ENCODE peak calls at places on chromosomes 7 and 10, in seven cellular contexts. W, O, T, K, A, L and C are unnamed samples.
A peak's percentile ranks its signal among the peaks of the same experiment; 100 is the strongest.

GRCh38 chr7:85130702-85131101 is 56.2 kb downstream of the SEMA3D start:
- DNase-seq in O (no peak), A (no peak), T (no peak), W (no peak), L (no peak), K (no peak), C (no peak)

GRCh38 chr7:93374345-93374940 is 142.3 kb downstream of the VPS50 start:
- DNase-seq in K (peak; percentile 17), A (peak; percentile 67), W (no peak), T (peak; percentile 39), O (no peak), L (peak; percentile 46), C (peak; percentile 3)

GRCh38 chr7:149774237-149775175 is 1.1 kb upstream of the ZNF467 start:
- DNase-seq in L (no peak), T (no peak), W (peak; percentile 59), K (no peak), A (peak; percentile 81), O (no peak), C (no peak)

GRCh38 chr10:46537309-46537708 is 19.1 kb downstream of the GPRIN2 start:
- DNase-seq in L (no peak), W (no peak), K (no peak), O (no peak), A (peak; percentile 85), T (no peak), C (peak; percentile 96)

GRCh38 chr7:134419085-134419484 is 39.8 kb downstream of the AKR1B1 start:
- DNase-seq in T (no peak), O (no peak), L (no peak), A (no peak), K (no peak), W (no peak), C (no peak)

GRCh38 chr7:37201003-37201875 is 247.4 kb downstream of the ELMO1 start:
- DNase-seq in K (peak; percentile 70), T (peak; percentile 68), W (peak; percentile 85), O (peak; percentile 88), L (peak; percentile 82), A (peak; percentile 84), C (peak; percentile 90)

GRCh38 chr10:87863102-87863943 is at the start of the genes KLLN and PTEN:
- DNase-seq in W (peak; percentile 89), L (peak; percentile 93), K (peak; percentile 93), T (peak; percentile 91), O (peak; percentile 90), A (peak; percentile 95), C (peak; percentile 87)

GRCh38 chr10:3220853-3221252 is 48.3 kb upstream of the PITRM1 start:
- DNase-seq in T (peak; percentile 88), W (no peak), A (no peak), O (no peak), K (no peak), L (peak; percentile 44), C (no peak)

GRCh38 chr7:107946451-107946850 is 55.5 kb downstream of the DLD start:
- DNase-seq in K (no peak), T (peak; percentile 47), L (no peak), A (no peak), W (no peak), O (no peak), C (peak; percentile 46)

GRCh38 chr10:29853913-29854312 is 205.5 kb downstream of the JCAD start:
- DNase-seq in K (no peak), W (no peak), L (no peak), T (no peak), A (no peak), O (no peak), C (no peak)

GRCh38 chr10:35194471-35194870 is 67.8 kb downstream of the CREM start:
- DNase-seq in K (no peak), L (no peak), T (peak; percentile 34), A (no peak), O (no peak), W (no peak), C (no peak)

GRCh38 chr7:41027428-41028115 is 675.3 kb downstream of the INHBA start:
- DNase-seq in A (peak; percentile 19), T (peak; percentile 98), W (no peak), L (peak; percentile 95), O (no peak), K (no peak), C (peak; percentile 90)

GRCh38 chr10:209357-209756 is 74.1 kb downstream of the ZMYND11 start:
- DNase-seq in T (peak; percentile 37), W (no peak), A (peak; percentile 8), O (no peak), K (no peak), L (no peak), C (peak; percentile 23)

GRCh38 chr7:142384508-142384922 is 126.7 kb upstream of the PRSS58 start:
- DNase-seq in K (no peak), O (no peak), A (no peak), T (peak; percentile 43), L (peak; percentile 71), W (no peak), C (peak; percentile 5)

GRCh38 chr7:107846324-107846723 is 43.3 kb upstream of the SLC26A3 start:
- DNase-seq in K (no peak), W (no peak), O (no peak), A (no peak), T (no peak), L (no peak), C (no peak)

GRCh38 chr10:100623541-100623940 is 87.8 kb downstream of the HIF1AN start:
- DNase-seq in T (no peak), W (no peak), O (no peak), A (no peak), K (no peak), L (no peak), C (no peak)

GRCh38 chr10:100624298-100624697 is 88.6 kb downstream of the HIF1AN start:
- DNase-seq in T (no peak), O (no peak), A (no peak), K (no peak), W (no peak), L (no peak), C (no peak)

GRCh38 chr10:100621360-100622205 is 85.8 kb downstream of the HIF1AN start:
- DNase-seq in L (no peak), T (peak; percentile 7), O (no peak), W (no peak), A (no peak), K (no peak), C (no peak)

GRCh38 chr10:100631192-100631591 is 95.4 kb downstream of the HIF1AN start:
- DNase-seq in O (no peak), K (no peak), T (no peak), A (no peak), L (no peak), W (no peak), C (no peak)

DNA sequence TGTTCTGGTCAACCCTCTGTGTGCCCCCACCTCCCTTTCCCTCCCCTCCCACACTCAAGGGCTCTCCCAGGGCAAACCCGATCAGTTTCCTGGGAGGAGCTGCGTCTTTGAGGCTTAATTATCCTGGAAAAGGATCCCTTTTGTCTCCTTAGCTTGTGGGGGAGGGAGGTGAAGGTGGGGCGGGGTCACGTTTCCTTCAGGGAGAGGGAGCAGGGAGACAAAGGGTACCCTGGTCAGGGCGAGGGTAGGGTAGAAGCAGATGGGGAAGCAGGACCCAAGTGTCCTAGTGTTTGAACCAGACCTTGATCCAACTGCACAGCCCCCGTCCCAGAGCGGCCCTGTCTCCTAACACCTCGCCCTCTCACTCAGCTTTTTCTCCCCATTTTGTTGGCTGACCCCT is 90.1 kb downstream of the HIF1AN start:
- DNase-seq in O (no peak), W (peak; percentile 72), A (peak; percentile 54), T (no peak), L (no peak), K (peak; percentile 32), C (no peak)
- H3K4me2 ChIP-seq in O (peak overlapping the region; percentile 66), W (peak overlapping the region; percentile 7), A (peak overlapping the region; percentile 17), T (no peak overlapping the region), L (no peak overlapping the region), K (no peak overlapping the region), C (no peak overlapping the region)

DNA sequence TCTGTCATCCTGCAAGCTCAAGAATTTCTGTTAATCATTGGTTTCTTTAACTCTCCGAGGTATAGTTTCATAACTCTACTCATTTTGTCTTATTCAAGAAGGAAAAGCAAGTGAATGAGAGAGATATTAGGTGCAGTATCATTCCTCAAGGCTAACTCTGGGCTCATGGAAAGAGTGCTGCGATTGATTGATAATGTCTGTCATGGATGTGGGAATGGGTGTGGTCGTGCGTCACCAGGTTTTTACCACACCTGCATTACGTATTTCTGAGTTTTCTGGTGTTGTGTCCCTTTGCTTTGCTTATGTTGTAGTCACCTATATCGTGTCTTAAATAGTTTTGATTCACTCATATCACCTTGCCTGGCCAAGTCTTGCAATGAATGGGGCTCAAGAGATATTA is 44.9 kb upstream of the ZNF438 start:
- DNase-seq in T (no peak), L (no peak), K (no peak), W (no peak), A (no peak), O (no peak), C (no peak)
- H3K18ac ChIP-seq in T (peak overlapping the region; percentile 65), L (no peak overlapping the region), K (no peak overlapping the region), W (no peak overlapping the region), A (no peak overlapping the region), O (no peak overlapping the region), C (no peak overlapping the region)

GRCh38 chr7:20393021-20394015 is 62.6 kb downstream of the ITGB8 start:
- DNase-seq in W (no peak), O (no peak), K (no peak), A (no peak), T (no peak), L (no peak), C (no peak)
- H3K4me2 ChIP-seq in W (no peak overlapping the region), O (no peak overlapping the region), K (no peak overlapping the region), A (no peak overlapping the region), T (no peak overlapping the region), L (peak overlapping the region; percentile 6), C (no peak overlapping the region)

GRCh38 chr10:59668081-59668480 is 41.6 kb downstream of the SLC16A9 start:
- DNase-seq in L (peak; percentile 82), A (peak; percentile 19), K (no peak), T (no peak), W (no peak), O (no peak), C (no peak)

GRCh38 chr10:59674211-59674836 is 35.3 kb downstream of the SLC16A9 start:
- DNase-seq in W (no peak), O (no peak), K (no peak), A (peak; percentile 54), T (peak; percentile 18), L (peak; percentile 57), C (no peak)

GRCh38 chr10:59670269-59670668 is 39.4 kb downstream of the SLC16A9 start:
- DNase-seq in W (no peak), A (no peak), K (no peak), T (no peak), O (no peak), L (no peak), C (no peak)

GRCh38 chr10:59675812-59676211 is 33.8 kb downstream of the SLC16A9 start:
- DNase-seq in K (no peak), T (no peak), O (peak; percentile 83), W (peak; percentile 54), L (no peak), A (peak; percentile 61), C (peak; percentile 60)

DNA sequence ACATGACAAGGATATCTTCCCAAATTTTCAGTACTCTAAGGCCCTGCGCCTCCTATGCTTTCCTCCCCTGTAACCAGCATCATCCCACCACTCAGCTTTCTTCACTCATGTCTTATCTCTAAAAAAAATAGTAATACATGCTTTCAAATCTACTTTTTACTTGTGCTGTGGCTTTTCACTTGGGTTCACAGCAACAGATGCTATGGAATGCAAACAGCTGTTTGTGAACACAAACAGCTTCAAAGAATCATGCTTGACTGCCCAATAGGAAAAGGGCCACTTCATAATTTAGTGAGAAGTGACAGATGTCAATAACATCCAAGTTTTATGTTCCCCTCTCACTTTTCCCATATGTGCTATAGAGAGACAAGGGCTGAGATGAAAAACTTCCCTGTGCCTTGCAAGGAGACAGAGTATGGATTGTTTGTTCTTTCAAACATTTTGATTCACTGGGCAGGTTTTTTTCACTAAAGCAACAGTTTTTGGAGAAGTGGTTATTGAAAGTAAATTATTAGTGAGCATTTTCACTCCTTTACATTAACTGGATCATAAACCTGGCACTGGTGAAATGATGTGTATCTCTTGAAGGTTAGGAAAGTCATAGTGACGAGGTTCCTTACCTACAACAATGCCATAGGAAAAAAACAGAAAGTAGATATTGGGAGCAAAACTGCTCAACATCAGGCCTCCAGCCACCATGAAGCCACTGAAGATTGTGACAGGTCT is 37.3 kb downstream of the SLC16A9 start:
- DNase-seq in K (no peak), T (no peak), O (no peak), A (no peak), L (no peak), W (no peak), C (no peak)
- H3K18ac ChIP-seq in K (no peak overlapping the region), T (no peak overlapping the region), O (no peak overlapping the region), A (no peak overlapping the region), L (no peak overlapping the region), W (no peak overlapping the region), C (no peak overlapping the region)